ENCODE peak calls at places on chromosomes 12 and 14, in nine cellular contexts. One of them, this sample, is unnamed.
A peak's percentile ranks its signal among the peaks of the same experiment; 100 is the strongest.

GRCh38 chr14:91303091-91303923 is 58.8 kb upstream of the GPR68 start:
- DNase-seq in brain microvascular endothelial cell: no peak
- DNase-seq in fibroblast of pulmonary artery: peak; percentile 41
- DNase-seq in CD4-positive, alpha-beta T cell: peak; percentile 45
- DNase-seq in HCT116: peak; percentile 49
- DNase-seq in psoas muscle: peak; percentile 67
- DNase-seq in cardiac muscle cell: peak; percentile 67
- DNase-seq in body of pancreas: no peak
- DNase-seq in bronchial epithelial cell: peak; percentile 13
- DNase-seq in this sample: peak; percentile 41

GRCh38 chr14:94364964-94365363 is 23.4 kb downstream of the SERPINA1 start:
- DNase-seq in fibroblast of pulmonary artery: no peak
- DNase-seq in CD4-positive, alpha-beta T cell: no peak
- DNase-seq in bronchial epithelial cell: no peak
- DNase-seq in HCT116: no peak
- DNase-seq in body of pancreas: no peak
- DNase-seq in brain microvascular endothelial cell: no peak
- DNase-seq in cardiac muscle cell: no peak
- DNase-seq in psoas muscle: no peak
- DNase-seq in this sample: no peak

GRCh38 chr14:60247994-60248696 is 876 bp upstream of the PPM1A start:
- DNase-seq in CD4-positive, alpha-beta T cell: peak; percentile 71
- DNase-seq in brain microvascular endothelial cell: peak; percentile 93
- DNase-seq in bronchial epithelial cell: peak; percentile 88
- DNase-seq in fibroblast of pulmonary artery: peak; percentile 93
- DNase-seq in HCT116: peak; percentile 84
- DNase-seq in body of pancreas: peak; percentile 97
- DNase-seq in psoas muscle: peak; percentile 91
- DNase-seq in cardiac muscle cell: peak; percentile 94
- DNase-seq in this sample: peak; percentile 84

GRCh38 chr12:92452763-92453162 is 250.0 kb upstream of the PLEKHG7 start:
- DNase-seq in body of pancreas: no peak
- DNase-seq in bronchial epithelial cell: no peak
- DNase-seq in fibroblast of pulmonary artery: no peak
- DNase-seq in cardiac muscle cell: no peak
- DNase-seq in HCT116: no peak
- DNase-seq in CD4-positive, alpha-beta T cell: no peak
- DNase-seq in psoas muscle: no peak
- DNase-seq in brain microvascular endothelial cell: no peak
- DNase-seq in this sample: no peak

GRCh38 chr12:51388066-51388799 is 3.0 kb downstream of the GALNT6 start:
- DNase-seq in brain microvascular endothelial cell: no peak
- DNase-seq in bronchial epithelial cell: peak; percentile 79
- DNase-seq in cardiac muscle cell: no peak
- DNase-seq in CD4-positive, alpha-beta T cell: no peak
- DNase-seq in body of pancreas: peak; percentile 46
- DNase-seq in psoas muscle: no peak
- DNase-seq in fibroblast of pulmonary artery: peak; percentile 65
- DNase-seq in HCT116: no peak
- DNase-seq in this sample: no peak

GRCh38 chr14:90897022-90897421 is 80.8 kb upstream of the TTC7B start:
- DNase-seq in fibroblast of pulmonary artery: no peak
- DNase-seq in body of pancreas: no peak
- DNase-seq in HCT116: no peak
- DNase-seq in psoas muscle: no peak
- DNase-seq in CD4-positive, alpha-beta T cell: no peak
- DNase-seq in cardiac muscle cell: no peak
- DNase-seq in bronchial epithelial cell: no peak
- DNase-seq in brain microvascular endothelial cell: no peak
- DNase-seq in this sample: peak; percentile 52

GRCh38 chr14:79091381-79091963 is 921.3 kb downstream of the NRXN3 start:
- DNase-seq in psoas muscle: no peak
- DNase-seq in fibroblast of pulmonary artery: no peak
- DNase-seq in CD4-positive, alpha-beta T cell: no peak
- DNase-seq in bronchial epithelial cell: no peak
- DNase-seq in cardiac muscle cell: no peak
- DNase-seq in brain microvascular endothelial cell: no peak
- DNase-seq in body of pancreas: peak; percentile 32
- DNase-seq in HCT116: no peak
- DNase-seq in this sample: no peak

GRCh38 chr14:50784683-50785505 is 46.1 kb downstream of the NIN start:
- DNase-seq in HCT116: no peak
- DNase-seq in cardiac muscle cell: no peak
- DNase-seq in body of pancreas: no peak
- DNase-seq in fibroblast of pulmonary artery: no peak
- DNase-seq in bronchial epithelial cell: no peak
- DNase-seq in CD4-positive, alpha-beta T cell: no peak
- DNase-seq in psoas muscle: no peak
- DNase-seq in brain microvascular endothelial cell: no peak
- DNase-seq in this sample: peak; percentile 52

GRCh38 chr12:46385439-46385838 is 12.9 kb upstream of the SLC38A2 start:
- DNase-seq in brain microvascular endothelial cell: no peak
- DNase-seq in CD4-positive, alpha-beta T cell: no peak
- DNase-seq in body of pancreas: no peak
- DNase-seq in cardiac muscle cell: no peak
- DNase-seq in psoas muscle: no peak
- DNase-seq in HCT116: no peak
- DNase-seq in bronchial epithelial cell: no peak
- DNase-seq in fibroblast of pulmonary artery: no peak
- DNase-seq in this sample: no peak

GRCh38 chr12:46382425-46382973 is 9.9 kb upstream of the SLC38A2 start:
- DNase-seq in bronchial epithelial cell: no peak
- DNase-seq in fibroblast of pulmonary artery: no peak
- DNase-seq in psoas muscle: no peak
- DNase-seq in cardiac muscle cell: no peak
- DNase-seq in HCT116: no peak
- DNase-seq in CD4-positive, alpha-beta T cell: no peak
- DNase-seq in brain microvascular endothelial cell: no peak
- DNase-seq in body of pancreas: peak; percentile 31
- DNase-seq in this sample: peak; percentile 49

GRCh38 chr12:46382974-46383653 is 10.5 kb upstream of the SLC38A2 start:
- DNase-seq in CD4-positive, alpha-beta T cell: peak; percentile 94
- DNase-seq in cardiac muscle cell: peak; percentile 97
- DNase-seq in fibroblast of pulmonary artery: peak; percentile 98
- DNase-seq in brain microvascular endothelial cell: peak; percentile 93
- DNase-seq in bronchial epithelial cell: peak; percentile 85
- DNase-seq in HCT116: peak; percentile 94
- DNase-seq in body of pancreas: peak; percentile 97
- DNase-seq in psoas muscle: peak; percentile 99
- DNase-seq in this sample: peak; percentile 98

GRCh38 chr12:46384451-46385301 is 12.1 kb upstream of the SLC38A2 start:
- DNase-seq in brain microvascular endothelial cell: no peak
- DNase-seq in CD4-positive, alpha-beta T cell: no peak
- DNase-seq in fibroblast of pulmonary artery: peak; percentile 77
- DNase-seq in body of pancreas: no peak
- DNase-seq in bronchial epithelial cell: no peak
- DNase-seq in psoas muscle: no peak
- DNase-seq in cardiac muscle cell: no peak
- DNase-seq in HCT116: no peak
- DNase-seq in this sample: no peak

DNA sequence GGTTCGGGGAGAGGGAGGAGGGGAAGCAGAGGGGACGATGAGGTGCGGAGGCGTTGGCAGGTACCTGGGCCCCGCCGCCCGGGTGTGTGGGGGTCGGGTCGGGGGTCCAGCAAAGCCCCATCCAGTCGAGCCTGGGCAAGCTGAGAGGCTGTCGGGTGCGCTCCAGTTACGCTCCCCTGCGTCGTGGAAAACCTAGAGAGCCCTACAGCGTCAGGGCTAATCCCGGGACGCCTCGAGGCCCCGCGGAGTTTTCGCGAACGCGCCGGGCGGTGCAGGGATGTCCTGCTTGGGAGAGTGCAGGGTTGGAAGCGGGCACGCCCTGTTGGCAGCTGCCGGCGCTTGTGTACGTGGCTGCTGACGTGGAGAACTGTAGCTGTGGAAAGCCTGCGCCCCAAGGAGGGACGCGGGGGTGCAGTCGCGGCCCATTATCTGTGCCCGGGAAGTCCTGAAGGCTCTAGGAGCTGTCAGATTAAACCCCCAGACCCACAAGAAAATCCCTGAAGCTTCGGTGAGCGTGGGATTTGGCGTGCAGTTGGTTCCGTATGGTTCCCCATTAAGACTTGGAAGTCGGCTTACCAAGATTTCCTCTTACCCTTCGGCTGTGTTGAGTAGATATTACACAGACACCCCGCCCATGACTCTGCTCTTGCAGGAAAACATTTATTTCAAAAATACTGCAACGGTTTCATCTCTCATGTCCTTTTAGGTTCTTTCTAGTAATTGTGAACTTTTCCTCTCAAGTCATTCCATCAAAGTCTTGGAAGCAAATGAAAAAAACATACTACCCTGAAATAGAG is 11.3 kb upstream of the SLC38A2 start:
- DNase-seq in fibroblast of pulmonary artery: peak; percentile 98
- DNase-seq in body of pancreas: peak; percentile 95
- DNase-seq in HCT116: peak; percentile 62
- DNase-seq in cardiac muscle cell: peak; percentile 78
- DNase-seq in bronchial epithelial cell: peak; percentile 81
- DNase-seq in brain microvascular endothelial cell: peak; percentile 95
- DNase-seq in CD4-positive, alpha-beta T cell: peak; percentile 74
- DNase-seq in psoas muscle: peak; percentile 97
- DNase-seq in this sample: peak; percentile 95
- TF ChIP-seq CTCF in fibroblast of pulmonary artery: no peak
- TF ChIP-seq CTCF in body of pancreas: no peak
- TF ChIP-seq CTCF in HCT116: no peak
- TF ChIP-seq CTCF in cardiac muscle cell: no peak
- TF ChIP-seq CTCF in bronchial epithelial cell: no peak
- TF ChIP-seq CTCF in brain microvascular endothelial cell: peak; percentile 5
- TF ChIP-seq CTCF in CD4-positive, alpha-beta T cell: no peak
- TF ChIP-seq CTCF in psoas muscle: no peak
- TF ChIP-seq CTCF in this sample: no peak

DNA sequence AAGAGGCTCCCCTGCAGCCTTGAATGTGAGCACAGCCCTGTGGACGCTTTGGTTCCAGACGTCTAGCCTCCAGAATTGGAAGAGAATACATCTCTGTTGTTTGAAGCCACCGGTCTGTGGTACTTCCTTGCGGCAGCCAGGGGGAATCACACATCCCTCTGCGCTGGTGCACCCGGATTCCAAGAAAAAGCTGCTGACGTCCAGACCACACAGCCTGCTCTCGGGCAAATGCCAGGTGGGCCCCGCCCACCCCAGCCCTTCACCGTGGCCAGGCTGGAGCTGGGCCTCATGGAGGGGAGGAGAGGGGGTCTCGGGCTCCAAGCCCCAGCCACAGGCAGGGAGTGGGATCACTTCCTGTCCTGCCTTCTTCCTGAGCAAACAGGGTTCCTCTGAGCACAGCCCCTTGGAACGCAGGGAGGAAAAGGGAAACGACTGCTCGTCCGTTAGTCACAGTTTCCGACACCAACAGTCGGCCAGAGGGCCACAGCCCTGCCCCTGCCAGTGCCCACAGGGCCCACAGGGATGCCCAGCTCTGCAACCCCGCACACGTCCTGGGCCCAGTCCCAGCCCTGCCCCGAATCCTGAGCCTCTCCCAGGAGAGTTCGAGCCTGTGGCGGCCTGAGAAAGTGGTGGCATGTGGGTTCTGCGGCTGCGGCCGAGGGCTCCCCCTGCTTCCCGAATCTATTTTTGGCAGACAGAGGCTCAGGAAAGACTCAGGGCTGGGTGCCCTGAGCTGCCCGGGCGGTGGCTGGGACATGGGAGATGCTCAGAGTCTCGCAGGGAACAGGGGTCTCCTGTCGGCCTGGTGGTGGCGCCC is 85.3 kb downstream of the RFLNA start:
- DNase-seq in brain microvascular endothelial cell: peak; percentile 85
- DNase-seq in body of pancreas: peak; percentile 57
- DNase-seq in cardiac muscle cell: no peak
- DNase-seq in bronchial epithelial cell: peak; percentile 74
- DNase-seq in psoas muscle: peak; percentile 85
- DNase-seq in CD4-positive, alpha-beta T cell: no peak
- DNase-seq in fibroblast of pulmonary artery: peak; percentile 92
- DNase-seq in HCT116: no peak
- DNase-seq in this sample: no peak
- TF ChIP-seq CTCF in brain microvascular endothelial cell: peak; percentile 84
- TF ChIP-seq CTCF in body of pancreas: no peak
- TF ChIP-seq CTCF in cardiac muscle cell: peak; percentile 66
- TF ChIP-seq CTCF in bronchial epithelial cell: peak; percentile 27
- TF ChIP-seq CTCF in psoas muscle: peak; percentile 49
- TF ChIP-seq CTCF in CD4-positive, alpha-beta T cell: no peak
- TF ChIP-seq CTCF in fibroblast of pulmonary artery: peak; percentile 70
- TF ChIP-seq CTCF in HCT116: no peak
- TF ChIP-seq CTCF in this sample: no peak

DNA sequence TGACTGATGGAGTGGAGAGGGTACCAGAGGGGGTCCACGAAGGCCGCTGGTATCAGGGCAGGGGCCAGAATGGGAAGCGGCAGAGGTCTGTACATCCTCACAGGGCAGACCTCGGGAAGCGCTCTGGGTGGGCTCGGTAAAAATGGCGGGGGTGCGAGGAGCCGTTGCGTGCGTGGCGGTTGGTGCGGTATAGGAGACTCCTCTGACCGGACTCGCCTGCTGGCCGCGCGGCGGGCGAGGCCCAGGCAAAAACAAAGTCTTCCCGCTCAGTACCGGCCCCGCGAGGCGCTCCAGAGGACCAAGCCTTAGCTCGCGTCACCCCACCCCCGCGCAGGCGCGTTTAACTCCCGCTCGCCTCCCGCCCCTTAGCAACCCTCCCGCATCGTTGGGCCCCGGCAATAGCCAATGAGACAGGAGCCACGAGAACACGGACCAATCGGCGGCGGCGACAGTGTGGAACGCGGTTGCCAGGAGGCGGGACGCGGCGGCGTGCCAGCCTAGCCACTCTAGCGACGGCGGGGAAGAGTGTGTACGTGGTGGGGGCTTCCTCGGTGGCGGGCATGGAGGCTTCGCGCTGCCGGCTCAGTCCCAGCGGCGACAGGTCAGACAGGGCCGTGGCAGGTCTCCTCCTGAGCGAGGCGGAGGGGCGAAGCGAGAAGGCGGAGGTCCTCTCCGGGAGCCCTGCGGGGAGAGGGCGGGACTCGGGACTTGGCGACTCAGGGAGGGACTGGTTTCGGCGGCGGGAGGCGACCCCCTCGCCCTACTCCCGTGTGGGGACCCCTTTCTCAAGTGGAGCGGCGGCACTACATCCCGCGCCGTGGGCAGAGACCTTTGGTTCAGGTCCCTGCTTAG is at the start of gene TULP3:
- DNase-seq in fibroblast of pulmonary artery: peak; percentile 97
- DNase-seq in cardiac muscle cell: peak; percentile 99
- DNase-seq in brain microvascular endothelial cell: peak; percentile 98
- DNase-seq in bronchial epithelial cell: peak; percentile 89
- DNase-seq in psoas muscle: peak; percentile 100
- DNase-seq in HCT116: peak; percentile 91
- DNase-seq in CD4-positive, alpha-beta T cell: peak; percentile 98
- DNase-seq in body of pancreas: peak; percentile 99
- DNase-seq in this sample: peak; percentile 99
- TF ChIP-seq CTCF in fibroblast of pulmonary artery: peak; percentile 4
- TF ChIP-seq CTCF in cardiac muscle cell: peak; percentile 11
- TF ChIP-seq CTCF in brain microvascular endothelial cell: no peak
- TF ChIP-seq CTCF in bronchial epithelial cell: peak; percentile 24
- TF ChIP-seq CTCF in psoas muscle: no peak
- TF ChIP-seq CTCF in HCT116: no peak
- TF ChIP-seq CTCF in CD4-positive, alpha-beta T cell: no peak
- TF ChIP-seq CTCF in body of pancreas: no peak
- TF ChIP-seq CTCF in this sample: no peak

DNA sequence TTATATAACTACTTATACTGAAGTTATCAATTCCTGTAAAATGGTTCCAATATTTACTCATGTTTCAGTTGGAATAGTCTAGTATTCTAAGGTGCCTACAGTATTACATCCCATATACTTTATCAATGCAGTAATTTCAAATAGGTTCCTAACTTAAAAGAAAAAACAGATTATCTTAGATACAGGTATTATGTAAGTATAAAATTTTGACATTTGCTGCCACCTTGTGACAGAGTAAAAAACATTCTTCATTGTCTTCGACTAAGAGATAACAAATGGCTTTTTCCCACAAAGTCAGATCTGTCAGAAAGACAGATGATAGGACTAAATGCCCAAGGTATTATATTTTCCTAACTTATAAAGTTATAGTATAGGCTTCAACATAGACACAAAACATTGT is 78.7 kb downstream of the TXNDC16 start:
- DNase-seq in body of pancreas: no peak
- DNase-seq in HCT116: peak; percentile 28
- DNase-seq in fibroblast of pulmonary artery: peak; percentile 71
- DNase-seq in psoas muscle: no peak
- DNase-seq in bronchial epithelial cell: peak; percentile 60
- DNase-seq in brain microvascular endothelial cell: no peak
- DNase-seq in CD4-positive, alpha-beta T cell: no peak
- DNase-seq in cardiac muscle cell: no peak
- DNase-seq in this sample: peak; percentile 14
- TF ChIP-seq CTCF in body of pancreas: peak; percentile 20
- TF ChIP-seq CTCF in HCT116: peak; percentile 50
- TF ChIP-seq CTCF in fibroblast of pulmonary artery: peak; percentile 27
- TF ChIP-seq CTCF in psoas muscle: peak; percentile 26
- TF ChIP-seq CTCF in bronchial epithelial cell: peak; percentile 15
- TF ChIP-seq CTCF in brain microvascular endothelial cell: no peak
- TF ChIP-seq CTCF in CD4-positive, alpha-beta T cell: peak; percentile 62
- TF ChIP-seq CTCF in cardiac muscle cell: peak; percentile 40
- TF ChIP-seq CTCF in this sample: no peak